ENCODE peak calls at places on chromosome 15, in six cellular contexts. K is cardiac fibroblast; F is activated CD8-positive, alpha-beta memory T cell treated with anti-CD3 and anti-CD28 coated beads, Interleukin-2, amount 50 U/mL, for 48 hours; C is adrenal gland; W is activated CD4-positive, alpha-beta T cell treated with anti-CD3 and anti-CD28 coated beads for 4 hours; Q is stimulated activated CD8-positive, alpha-beta memory T cell treated with anti-CD3 and anti-CD28 coated beads, Interleukin-15, amount 100 ng/mL, for 24 hours. I is an unnamed sample.

GRCh38 chr15:39979606-39980005 is 45.7 kb downstream of the EIF2AK4 start:
- DNase-seq in K (no peak), F (no peak), C (no peak), W (no peak), Q (no peak), I (no peak)

GRCh38 chr15:52466134-52466701 is 62.5 kb downstream of the MYO5A start:
- DNase-seq in K (no peak), F (peak), C (peak), W (no peak), Q (no peak), I (peak)

GRCh38 chr15:71698752-71699151 is 111.6 kb upstream of the NR2E3 start:
- DNase-seq in K (no peak), F (no peak), C (no peak), W (no peak), Q (no peak), I (no peak)

GRCh38 chr15:91942676-91943417 is 89.3 kb downstream of the SLCO3A1 start:
- DNase-seq in K (peak), F (no peak), C (peak), W (peak), Q (no peak), I (peak)

GRCh38 chr15:67444100-67444499 is 76.8 kb upstream of the C15orf61 start:
- DNase-seq in K (no peak), F (no peak), C (no peak), W (no peak), Q (no peak), I (no peak)

GRCh38 chr15:61137139-61137792 is 91.8 kb downstream of the RORA start:
- DNase-seq in K (no peak), F (no peak), C (no peak), W (no peak), Q (no peak), I (no peak)

GRCh38 chr15:39756806-39757522 is 25.7 kb downstream of the FSIP1 start:
- DNase-seq in K (peak), F (no peak), C (peak), W (peak), Q (no peak), I (no peak)

GRCh38 chr15:99955181-99955525 is 221.9 kb upstream of the LYSMD4 start:
- DNase-seq in K (no peak), F (peak), C (no peak), W (no peak), Q (no peak), I (no peak)

GRCh38 chr15:74383695-74384565 is 16.5 kb upstream of the CYP11A1 start:
- DNase-seq in K (peak), F (peak), C (no peak), W (peak), Q (no peak), I (no peak)

GRCh38 chr15:59178151-59178705 is 28.4 kb upstream of the LDHAL6B start:
- DNase-seq in K (no peak), F (no peak), C (no peak), W (no peak), Q (no peak), I (no peak)

GRCh38 chr15:77988386-77989301 is 88.9 kb downstream of the TBC1D2B start:
- DNase-seq in K (no peak), F (no peak), C (no peak), W (no peak), Q (no peak), I (no peak)

GRCh38 chr15:99925661-99926461 is 192.6 kb upstream of the LYSMD4 start:
- DNase-seq in K (peak), F (peak), C (peak), W (peak), Q (peak), I (peak)